ENCODE peak calls at places on chromosomes 5 and 9, in five cellular contexts. S is hepatocyte, N is tibial artery, O is retinal pigment epithelial cell, R is foreskin fibroblast. Q is an unnamed sample.
A peak's percentile ranks its signal among the peaks of the same experiment; 100 is the strongest.

GRCh38 chr5:100260968-100261367 is 274.2 kb upstream of the FAM174A start:
- DNase-seq in N (no peak), R (no peak), O (no peak), S (no peak), Q (no peak)

GRCh38 chr5:81247441-81247972 is 14.4 kb downstream of the CKMT2 start:
- DNase-seq in R (peak; percentile 34), O (peak; percentile 88), N (no peak), S (no peak), Q (peak; percentile 42)

GRCh38 chr5:52880541-52880940 is 92.8 kb downstream of the ITGA1 start:
- DNase-seq in S (no peak), R (no peak), O (no peak), N (no peak), Q (no peak)

GRCh38 chr5:107605596-107606125 is 65.1 kb downstream of the EFNA5 start:
- DNase-seq in R (no peak), O (no peak), S (no peak), N (no peak), Q (no peak)

GRCh38 chr5:176629853-176630680 is at the start of the genes EIF4E1B and SNCB:
- DNase-seq in N (no peak), S (peak; percentile 72), O (no peak), R (peak; percentile 52), Q (no peak)

GRCh38 chr5:93054424-93055165 is 526.4 kb downstream of the NR2F1-AS1 start:
- DNase-seq in S (no peak), O (no peak), R (peak; percentile 62), N (no peak), Q (peak; percentile 64)

GRCh38 chr9:79257215-79257614 is 314.6 kb upstream of the TLE4 start:
- DNase-seq in O (no peak), N (no peak), S (peak; percentile 17), R (no peak), Q (no peak)

GRCh38 chr9:34254141-34254913 is 74.7 kb downstream of the KIF24 start:
- DNase-seq in N (no peak), R (peak; percentile 86), O (no peak), S (peak; percentile 37), Q (peak; percentile 83)

GRCh38 chr5:120568716-120569115 is 104.6 kb downstream of the PRR16 start:
- DNase-seq in N (no peak), S (no peak), O (no peak), R (no peak), Q (peak; percentile 65)

GRCh38 chr5:170630711-170631141 is 126.9 kb downstream of the KCNIP1 start:
- DNase-seq in S (peak; percentile 17), R (no peak), N (no peak), O (no peak), Q (no peak)

GRCh38 chr5:9207820-9208418 is 338.0 kb downstream of the SEMA5A start:
- DNase-seq in R (peak; percentile 27), N (no peak), O (no peak), S (peak; percentile 68), Q (peak; percentile 58)

GRCh38 chr5:84301535-84301934 is 83.1 kb downstream of the EDIL3 start:
- DNase-seq in N (no peak), R (no peak), S (no peak), O (no peak), Q (no peak)

GRCh38 chr9:127447416-127448111 is 3.6 kb downstream of the RPL12 start:
- DNase-seq in R (no peak), S (no peak), N (no peak), O (no peak), Q (no peak)

GRCh38 chr5:106862450-106863193 is 808.1 kb downstream of the EFNA5 start:
- DNase-seq in N (no peak), R (peak; percentile 75), S (no peak), O (no peak), Q (no peak)

GRCh38 chr5:101658433-101658832 is 637.7 kb downstream of the SLCO4C1 start:
- DNase-seq in R (no peak), O (no peak), S (no peak), N (no peak), Q (no peak)

GRCh38 chr5:138077064-138077696 is 6.7 kb upstream of the WNT8A start:
- DNase-seq in S (peak; percentile 82), R (peak; percentile 44), O (peak; percentile 18), N (peak; percentile 67), Q (peak; percentile 62)

GRCh38 chr9:115998661-115999060 is 154.9 kb upstream of the PAPPA start:
- DNase-seq in O (no peak), N (no peak), S (no peak), R (no peak), Q (peak; percentile 87)

GRCh38 chr5:44046581-44047327 is 342.5 kb downstream of the FGF10 start:
- DNase-seq in S (no peak), O (no peak), R (no peak), N (no peak), Q (no peak)

GRCh38 chr9:94175669-94176068 is 83.4 kb upstream of the ZNF169 start:
- DNase-seq in N (no peak), O (no peak), S (no peak), R (no peak), Q (no peak)

GRCh38 chr5:54013556-54014157 is 296.7 kb downstream of the ARL15 start:
- DNase-seq in S (peak; percentile 32), O (peak; percentile 70), N (peak; percentile 54), R (peak; percentile 95), Q (peak; percentile 91)

GRCh38 chr9:18269561-18269960 is 204.4 kb upstream of the ADAMTSL1 start:
- DNase-seq in O (no peak), R (no peak), N (no peak), S (no peak), Q (no peak)

GRCh38 chr9:98726735-98727134 is 18.0 kb upstream of the GABBR2 start:
- DNase-seq in S (peak; percentile 19), R (peak; percentile 27), O (no peak), N (peak; percentile 37), Q (peak; percentile 80)

GRCh38 chr5:78961743-78962142 is 23.4 kb downstream of the ARSB start:
- DNase-seq in O (no peak), R (no peak), N (no peak), S (no peak), Q (peak; percentile 33)

GRCh38 chr5:78959767-78960166 is 25.3 kb downstream of the ARSB start:
- DNase-seq in N (no peak), R (no peak), S (no peak), O (no peak), Q (no peak)

GRCh38 chr5:78968781-78969180 is 16.3 kb downstream of the ARSB start:
- DNase-seq in R (no peak), N (no peak), S (no peak), O (no peak), Q (no peak)

DNA sequence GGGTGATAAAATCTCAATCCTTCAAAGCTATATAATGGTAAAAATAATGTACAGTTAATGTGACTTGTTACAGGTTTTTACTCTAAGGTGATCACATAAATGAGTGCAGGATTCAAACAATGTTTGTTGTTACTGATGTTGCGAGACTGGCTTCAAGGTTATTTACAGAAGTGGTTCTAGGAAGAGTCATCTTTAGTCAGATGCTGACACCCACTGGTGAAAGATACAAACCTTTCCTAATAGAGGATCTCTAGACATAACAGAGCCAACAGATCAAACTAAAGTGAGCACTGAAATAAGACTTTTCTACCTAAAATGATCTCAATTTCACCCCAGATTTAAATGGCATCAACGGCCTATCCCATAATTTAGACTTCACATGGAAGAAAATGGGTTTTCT is 20.2 kb downstream of the ARSB start:
- DNase-seq in O (no peak), R (peak; percentile 55), N (no peak), S (peak; percentile 71), Q (peak; percentile 77)
- TF ChIP-seq CTCF in O (peak; percentile 33), R (peak; percentile 37), N (peak; percentile 69), S (peak; percentile 72), Q (peak; percentile 72)

GRCh38 chr9:20043461-20043860 is 254.6 kb upstream of the SLC24A2 start:
- DNase-seq in O (no peak), R (peak; percentile 20), N (no peak), S (no peak), Q (no peak)
- TF ChIP-seq CTCF in O (no peak), R (no peak), N (no peak), S (no peak), Q (no peak)

DNA sequence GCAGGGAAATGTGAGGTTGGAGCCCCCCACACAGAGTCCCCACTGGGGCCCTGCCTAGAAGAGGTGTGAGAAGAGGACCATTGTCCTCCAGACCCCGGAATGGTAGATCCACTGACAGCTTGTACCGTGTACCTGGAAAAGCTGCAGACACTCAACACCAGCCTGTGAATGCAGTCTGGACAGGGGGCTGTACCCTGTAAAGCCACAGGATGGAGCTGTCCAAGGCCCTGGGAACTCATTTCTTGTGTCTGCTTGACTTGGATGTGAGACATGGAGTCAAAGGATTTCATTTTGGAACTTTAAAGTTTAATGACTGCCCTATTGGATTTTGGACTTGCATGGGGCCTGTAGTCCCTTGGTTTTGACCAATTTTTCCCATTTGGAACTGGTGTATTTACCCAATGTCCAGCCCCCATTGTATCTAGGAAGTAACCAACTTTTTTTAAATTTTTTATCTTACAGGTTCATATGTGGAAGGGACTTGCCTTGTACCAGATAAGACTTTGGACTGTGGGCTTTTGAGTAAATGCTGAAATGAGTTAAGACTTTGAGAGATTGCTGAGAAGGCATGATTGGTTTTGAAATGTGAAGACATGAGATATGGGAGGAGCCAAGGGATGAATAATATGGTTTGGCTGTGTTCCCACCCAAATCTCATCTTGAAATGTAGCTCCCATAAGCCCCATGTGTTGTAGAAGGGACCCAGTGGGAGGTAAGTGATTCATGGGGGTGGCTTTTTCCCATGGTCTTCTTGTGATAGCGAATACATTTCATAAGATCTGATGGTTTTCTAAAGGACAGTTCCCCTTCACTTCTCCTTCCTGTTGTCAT is 535.2 kb upstream of the MEF2C start:
- DNase-seq in N (no peak), S (no peak), R (no peak), O (no peak), Q (no peak)
- TF ChIP-seq CTCF in N (no peak), S (no peak), R (no peak), O (peak; percentile 21), Q (no peak)

DNA sequence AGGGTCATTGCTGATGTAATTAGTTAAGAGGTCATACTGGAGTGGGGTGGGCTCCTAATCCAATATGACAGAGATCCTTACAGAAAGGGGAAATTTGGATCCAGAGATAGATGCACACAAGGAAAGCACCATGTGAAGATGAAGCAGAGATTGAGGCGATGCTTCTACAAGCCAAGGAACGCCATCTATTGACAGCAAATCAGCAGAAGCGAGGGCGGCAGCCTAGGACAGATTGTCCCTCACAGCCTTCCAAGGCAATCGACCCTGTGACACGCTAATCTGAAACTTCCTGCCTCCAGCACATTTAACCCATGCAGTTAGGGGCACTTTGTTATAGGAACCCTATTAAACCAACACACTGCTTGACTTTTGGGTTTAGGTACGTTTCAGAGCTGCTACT is 285.1 kb upstream of the DAP start:
- DNase-seq in R (no peak), N (no peak), S (no peak), O (no peak), Q (peak; percentile 11)
- TF ChIP-seq CTCF in R (peak; percentile 31), N (no peak), S (no peak), O (no peak), Q (peak; percentile 32)

GRCh38 chr5:141373673-141374317 is at the start of gene PCDHGA6:
- DNase-seq in S (no peak), O (no peak), R (peak; percentile 32), N (no peak), Q (peak; percentile 38)
- TF ChIP-seq CTCF in S (no peak), O (peak; percentile 62), R (peak; percentile 44), N (peak; percentile 25), Q (peak; percentile 69)